ENCODE peak calls at places on chromosome 14, in four cellular contexts. N is T-cell, L is COR-L47, Y is lower leg skin. R is an unnamed sample.

GRCh38 chr14:73663548-73664212 is 18.9 kb downstream of the DNAL1 start:
- DNase-seq in N (no peak), Y (no peak), L (no peak), R (no peak)

GRCh38 chr14:95156765-95157194 is 549 bp downstream of the DICER1 start:
- DNase-seq in L (no peak), Y (no peak), N (no peak), R (no peak)

GRCh38 chr14:97350894-97351713 is 553.9 kb downstream of the VRK1 start:
- DNase-seq in N (no peak), Y (no peak), L (no peak), R (no peak)

GRCh38 chr14:89688520-89688919 is 266.0 kb downstream of the EFCAB11 start:
- DNase-seq in Y (no peak), N (no peak), L (no peak), R (no peak)

GRCh38 chr14:67620217-67620789 is 583 bp downstream of the ARG2 start:
- DNase-seq in N (no peak), L (peak), Y (no peak), R (no peak)

GRCh38 chr14:96095058-96095457 is 55.9 kb downstream of the C14orf132 start:
- DNase-seq in N (no peak), L (peak), Y (no peak), R (no peak)

GRCh38 chr14:37720131-37720530 is 124.7 kb downstream of the TTC6 start:
- DNase-seq in Y (no peak), L (no peak), N (no peak), R (no peak)

GRCh38 chr14:95549656-95550585 is 15.1 kb downstream of the GLRX5 start:
- DNase-seq in L (no peak), N (no peak), Y (no peak), R (no peak)

GRCh38 chr14:59330455-59330854 is 134.7 kb downstream of the GPR135 start:
- DNase-seq in N (no peak), Y (no peak), L (no peak), R (no peak)

GRCh38 chr14:100446572-100446971 is 123.4 kb downstream of the SLC25A47 start:
- DNase-seq in N (no peak), L (peak), Y (no peak), R (no peak)

GRCh38 chr14:93941293-93941910 is 14.3 kb downstream of the FAM181A start:
- DNase-seq in L (peak), Y (no peak), N (no peak), R (no peak)

GRCh38 chr14:54567634-54568561 is 970 bp downstream of the SAMD4A start:
- DNase-seq in L (peak), Y (peak), N (peak), R (no peak)

GRCh38 chr14:55265197-55265596 is 6.0 kb upstream of the FBXO34 start:
- DNase-seq in Y (no peak), N (no peak), L (no peak), R (peak)

GRCh38 chr14:64114166-64114565 is 180.0 kb downstream of the ESR2 start:
- DNase-seq in L (no peak), Y (no peak), N (no peak), R (no peak)

GRCh38 chr14:67571991-67572323 is 28.1 kb downstream of the PIGH start:
- DNase-seq in N (no peak), Y (no peak), L (no peak), R (no peak)

GRCh38 chr14:45381091-45381490 is 128.1 kb upstream of the MIS18BP1 start:
- DNase-seq in Y (no peak), N (no peak), L (no peak), R (no peak)

GRCh38 chr14:63468273-63468672 is 74.9 kb downstream of the PPP2R5E start:
- DNase-seq in Y (no peak), N (no peak), L (no peak), R (no peak)